ENCODE peak calls at places on chromosomes 7 and 10, in eight cellular contexts. R is endothelial cell of umbilical vein, Q is transverse colon, H is ovary, I is sigmoid colon, Y is upper lobe of left lung, P is adrenal gland, J is vagina. X is an unnamed sample.

GRCh38 chr7:131072505-131073091 is 255.1 kb upstream of the MKLN1 start:
- DNase-seq in R (peak), Q (no peak), H (no peak), I (no peak), Y (no peak), P (no peak), J (no peak), X (no peak)

GRCh38 chr10:123470570-123470969 is 195.6 kb upstream of the GPR26 start:
- DNase-seq in R (no peak), Q (no peak), H (no peak), I (no peak), Y (no peak), P (no peak), J (no peak), X (no peak)

GRCh38 chr7:81788241-81788640 is 18.4 kb upstream of the HGF start:
- DNase-seq in R (no peak), Q (no peak), H (no peak), I (no peak), Y (no peak), P (no peak), J (no peak), X (no peak)

GRCh38 chr10:23914641-23915040 is 294.3 kb upstream of the KIAA1217 start:
- DNase-seq in R (no peak), Q (no peak), H (no peak), I (no peak), Y (no peak), P (no peak), J (no peak), X (no peak)

GRCh38 chr7:131948434-131949053 is 392.1 kb upstream of the PODXL start:
- DNase-seq in R (peak), Q (peak), H (no peak), I (no peak), Y (no peak), P (peak), J (peak), X (no peak)

GRCh38 chr7:40584667-40585433 is 450.0 kb downstream of the SUGCT start:
- DNase-seq in R (peak), Q (no peak), H (no peak), I (no peak), Y (no peak), P (no peak), J (no peak), X (no peak)

GRCh38 chr7:106538638-106539037 is 122.3 kb downstream of the CCDC71L start:
- DNase-seq in R (peak), Q (no peak), H (no peak), I (no peak), Y (no peak), P (no peak), J (no peak), X (no peak)

GRCh38 chr7:150731916-150732315 is 5.3 kb upstream of the GIMAP5 start:
- DNase-seq in R (no peak), Q (no peak), H (no peak), I (no peak), Y (no peak), P (no peak), J (no peak), X (no peak)

GRCh38 chr10:121437596-121437995 is 160.6 kb downstream of the FGFR2 start:
- DNase-seq in R (no peak), Q (peak), H (peak), I (peak), Y (no peak), P (peak), J (no peak), X (peak)

GRCh38 chr10:6071181-6072175 is 9.3 kb upstream of the IL2RA start:
- DNase-seq in R (no peak), Q (no peak), H (no peak), I (no peak), Y (no peak), P (no peak), J (no peak), X (no peak)

GRCh38 chr10:35808344-35808743 is 166.2 kb upstream of the FZD8 start:
- DNase-seq in R (no peak), Q (no peak), H (no peak), I (no peak), Y (no peak), P (no peak), J (no peak), X (no peak)

GRCh38 chr10:59894114-59894513 is 12.2 kb downstream of the CCDC6 start:
- DNase-seq in R (no peak), Q (peak), H (peak), I (peak), Y (no peak), P (peak), J (no peak), X (peak)

GRCh38 chr7:101516849-101517248 is 112.2 kb downstream of the MYL10 start:
- DNase-seq in R (no peak), Q (no peak), H (no peak), I (no peak), Y (no peak), P (peak), J (no peak), X (no peak)

GRCh38 chr7:2195403-2196246 is 37.1 kb downstream of the MAD1L1 start:
- DNase-seq in R (no peak), Q (no peak), H (no peak), I (no peak), Y (no peak), P (no peak), J (no peak), X (no peak)

GRCh38 chr7:139109983-139110411 is 477 bp upstream of the ZC3HAV1 start:
- DNase-seq in R (no peak), Q (no peak), H (no peak), I (no peak), Y (no peak), P (no peak), J (no peak), X (no peak)

GRCh38 chr7:139106959-139107358 is 2.6 kb downstream of the ZC3HAV1 start:
- DNase-seq in R (no peak), Q (no peak), H (no peak), I (no peak), Y (no peak), P (no peak), J (no peak), X (no peak)

GRCh38 chr7:139108256-139109187 is 998 bp downstream of the ZC3HAV1 start:
- DNase-seq in R (peak), Q (peak), H (peak), I (peak), Y (peak), P (peak), J (no peak), X (peak)

GRCh38 chr7:139111147-139111546 is 1.6 kb upstream of the ZC3HAV1 start:
- DNase-seq in R (no peak), Q (no peak), H (no peak), I (no peak), Y (no peak), P (no peak), J (no peak), X (no peak)

DNA sequence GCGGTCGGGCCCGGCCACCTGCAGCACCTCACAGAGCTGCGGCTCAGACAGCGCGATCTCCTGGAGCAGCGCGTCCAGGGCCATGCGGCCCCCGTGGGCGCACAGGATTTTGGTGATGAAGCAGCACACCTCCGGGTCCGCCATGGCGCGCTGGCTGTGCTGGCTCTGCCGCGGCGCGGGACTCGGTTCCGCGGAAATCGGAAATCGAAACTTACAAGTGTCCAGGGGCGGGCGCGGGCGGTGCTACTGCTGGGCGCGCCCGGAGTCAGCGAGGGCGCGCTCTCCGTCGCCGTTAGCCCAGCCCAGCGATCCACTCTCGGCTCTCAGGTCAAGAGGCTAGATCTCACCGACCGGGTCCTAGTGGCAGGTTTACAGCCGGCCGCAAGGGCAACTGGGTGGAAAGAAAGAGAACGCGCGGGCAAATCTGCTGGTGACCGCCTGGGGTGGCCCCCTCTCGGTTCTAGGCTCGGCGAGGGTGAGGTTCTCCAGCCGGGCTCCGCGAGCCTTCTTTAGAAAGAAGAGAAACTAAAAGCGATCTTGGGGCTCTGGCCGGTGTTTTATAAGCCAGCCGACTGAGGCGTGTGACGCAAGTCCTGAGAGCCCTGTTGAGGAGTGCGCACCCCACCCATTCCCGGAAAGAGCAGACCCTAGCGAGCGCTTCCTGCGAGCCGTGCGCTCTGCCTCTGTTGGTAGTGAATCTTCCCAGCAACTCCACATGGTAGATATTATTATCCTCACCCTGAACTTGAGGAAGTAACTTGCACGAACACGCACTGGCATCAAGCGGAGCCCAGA is at the start of gene ZC3HAV1:
- DNase-seq in R (peak), Q (peak), H (peak), I (peak), Y (peak), P (peak), J (no peak), X (peak)
- TF ChIP-seq POLR2A in R (peak), Q (peak), H (peak), I (peak), Y (peak), P (peak), J (no peak), X (peak)

DNA sequence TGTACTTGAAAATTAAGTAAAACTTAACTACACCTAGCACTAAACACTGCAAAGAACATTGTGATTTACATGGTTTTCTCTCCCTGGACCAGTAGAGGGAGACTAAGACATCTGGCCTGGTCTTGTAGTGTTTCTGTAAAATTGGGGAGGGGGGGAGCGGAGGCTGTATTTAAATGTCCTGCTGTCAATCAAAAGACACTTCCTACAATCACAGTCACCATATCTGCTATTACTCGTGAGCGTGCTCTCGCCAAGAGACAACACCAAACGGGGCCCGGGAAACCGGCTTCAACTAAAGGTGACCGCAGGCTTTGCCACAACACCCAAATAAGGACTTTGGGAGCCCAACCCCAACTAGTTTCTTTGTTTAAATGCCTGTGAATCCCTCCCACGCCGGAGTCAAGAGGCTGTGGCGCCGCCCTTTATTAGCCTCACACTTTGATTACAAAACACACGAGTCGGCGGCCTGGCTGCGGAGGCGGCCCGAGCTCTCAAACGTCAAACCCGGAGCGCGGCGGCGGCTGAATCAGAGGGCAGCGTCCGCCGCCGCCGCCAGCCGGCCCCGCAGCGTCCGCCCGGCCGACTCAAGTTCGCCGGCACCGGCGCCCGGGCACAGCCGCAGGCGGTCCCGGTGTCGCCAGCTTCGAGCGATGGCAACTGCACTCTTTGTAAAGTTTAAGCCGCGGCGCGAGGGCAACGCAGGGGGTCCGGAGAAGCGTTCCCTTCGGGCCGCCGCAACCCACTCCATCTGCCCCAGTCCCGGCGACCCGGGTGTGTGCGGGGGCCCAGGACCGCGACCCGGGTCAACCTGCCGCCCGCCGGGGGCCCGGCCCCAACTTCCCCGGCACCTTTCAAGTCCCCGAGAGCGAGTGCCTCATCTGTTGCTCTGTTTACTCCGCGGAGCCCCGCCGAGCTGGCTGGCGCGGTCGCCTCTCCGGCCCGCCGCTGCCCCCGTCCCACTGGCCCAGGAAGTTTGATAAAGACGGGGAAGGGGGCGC is 1.3 kb downstream of the KDM7A start:
- DNase-seq in R (peak), Q (peak), H (peak), I (peak), Y (peak), P (peak), J (peak), X (peak)
- H3K27ac ChIP-seq in R (peak), Q (peak), H (peak), I (peak), Y (peak), P (peak), J (peak), X (peak)

GRCh38 chr10:42552188-42553063 is 85.9 kb downstream of the ZNF33B start:
- DNase-seq in R (peak), Q (peak), H (peak), I (peak), Y (peak), P (peak), J (no peak), X (peak)
- TF ChIP-seq POLR2A in R (peak), Q (peak), H (peak), I (no peak), Y (peak), P (no peak), J (no peak), X (no peak)

DNA sequence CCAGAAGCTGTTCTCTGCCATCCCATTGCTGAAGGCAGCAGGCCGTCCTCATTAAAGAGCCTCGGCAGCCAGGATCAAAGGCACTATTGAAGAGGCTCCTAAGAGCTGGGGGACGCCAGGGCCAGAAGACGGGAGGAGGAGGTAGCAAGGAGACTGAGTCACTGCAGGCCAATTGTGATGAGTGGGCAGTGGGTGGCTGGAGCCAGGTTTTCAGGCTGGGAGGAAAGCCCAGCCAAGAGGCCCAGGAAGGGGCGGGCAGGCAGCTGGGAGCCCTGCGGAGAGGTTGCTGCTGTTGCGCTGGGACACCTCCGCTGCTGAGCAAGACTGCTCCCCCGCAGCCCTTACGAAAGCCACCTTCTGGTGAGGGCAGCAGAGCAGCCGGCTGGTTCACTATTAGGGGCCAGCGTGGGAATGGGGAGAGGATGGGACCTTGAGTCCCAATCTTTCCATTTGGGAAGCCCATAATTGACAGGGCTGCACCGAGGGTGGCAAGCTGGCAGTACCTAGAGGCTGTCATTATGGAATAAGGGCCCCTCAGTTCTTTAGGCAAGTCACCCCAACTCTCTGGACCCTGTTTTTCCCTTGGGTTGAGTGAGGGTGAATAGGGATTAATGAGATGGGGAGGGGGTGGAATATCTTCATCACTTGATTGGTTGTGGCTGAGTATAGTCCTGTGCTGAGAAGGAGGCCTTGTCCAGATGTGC is 48.4 kb downstream of the UNC5B start:
- DNase-seq in R (no peak), Q (no peak), H (peak), I (no peak), Y (peak), P (no peak), J (no peak), X (peak)
- H3K27ac ChIP-seq in R (no peak), Q (peak), H (no peak), I (no peak), Y (peak), P (no peak), J (peak), X (no peak)

GRCh38 chr7:110529175-110529574 is 561.8 kb upstream of the LRRN3 start:
- DNase-seq in R (no peak), Q (no peak), H (no peak), I (no peak), Y (no peak), P (no peak), J (no peak), X (no peak)
- TF ChIP-seq POLR2A in R (no peak), Q (no peak), H (no peak), I (no peak), Y (no peak), P (no peak), J (no peak), X (no peak)

GRCh38 chr7:26305869-26306665 is 14.4 kb downstream of the SNX10 start:
- DNase-seq in R (no peak), Q (no peak), H (no peak), I (no peak), Y (no peak), P (peak), J (no peak), X (no peak)
- H3K27ac ChIP-seq in R (no peak), Q (no peak), H (no peak), I (no peak), Y (peak), P (peak), J (no peak), X (no peak)

DNA sequence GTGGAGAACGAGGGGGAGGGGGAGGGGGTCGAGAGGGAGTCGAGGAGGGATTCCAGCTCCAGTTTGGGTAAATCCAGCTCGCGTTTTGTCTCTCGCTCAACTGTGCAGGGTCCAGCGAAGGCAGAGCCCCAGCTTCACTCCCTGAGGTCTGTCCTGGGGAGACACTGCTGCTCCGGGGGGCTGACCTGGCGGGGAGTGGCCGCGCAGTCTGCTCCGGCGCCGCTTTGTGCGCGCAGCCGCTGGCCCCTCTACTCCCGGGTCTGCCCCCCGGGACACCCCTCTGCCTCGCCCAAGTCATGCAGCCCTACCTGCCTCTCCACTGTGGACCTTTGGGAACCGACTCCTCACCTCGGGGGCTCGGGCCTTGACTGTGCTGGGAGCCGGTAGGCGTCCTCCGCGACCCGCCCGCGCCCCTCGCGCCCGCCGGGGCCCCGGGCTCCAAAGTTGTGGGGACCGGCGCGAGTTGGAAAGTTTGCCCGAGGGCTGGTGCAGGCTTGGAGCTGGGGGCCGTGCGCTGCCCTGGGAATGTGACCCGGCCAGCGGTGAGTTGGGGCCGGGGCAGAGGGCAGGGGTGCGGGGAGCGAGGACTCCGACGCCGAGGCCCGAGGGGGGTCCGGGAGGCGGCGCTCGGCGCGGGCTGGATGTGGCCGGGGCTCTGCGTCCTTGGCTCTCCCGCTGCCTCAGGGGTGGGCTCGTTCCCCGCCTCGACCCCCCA is at the start of gene TET1:
- DNase-seq in R (no peak), Q (peak), H (peak), I (peak), Y (peak), P (peak), J (no peak), X (peak)
- TF ChIP-seq POLR2A in R (no peak), Q (peak), H (peak), I (peak), Y (no peak), P (no peak), J (no peak), X (no peak)